ENCODE peak calls at places on chromosome 12, in five cellular contexts. S is NB4; H is stimulated activated CD4-positive, alpha-beta T cell treated with anti-CD3 and anti-CD28 coated beads, Interleukin-15, amount 100 ng/mL, for 1 hour; O is occipital lobe; F is HS-5. B is an unnamed sample.

GRCh38 chr12:118120579-118121363 is 15.2 kb upstream of the PEBP1 start:
- DNase-seq in O (peak), S (peak), F (no peak), H (peak), B (peak)

GRCh38 chr12:47797432-47797831 is 22.3 kb downstream of the HDAC7 start:
- DNase-seq in F (no peak), O (no peak), H (no peak), S (peak), B (no peak)

GRCh38 chr12:39763894-39764176 is 144.2 kb upstream of the ABCD2 start:
- DNase-seq in F (no peak), H (no peak), S (no peak), O (no peak), B (no peak)

GRCh38 chr12:28569698-28570411 is 379.6 kb downstream of the CCDC91 start:
- DNase-seq in S (peak), O (no peak), F (peak), H (no peak), B (no peak)

GRCh38 chr12:53006810-53007742 is 820 bp downstream of the EIF4B start:
- DNase-seq in H (peak), O (peak), S (peak), F (peak), B (peak)

GRCh38 chr12:51811203-51811805 is 37.2 kb downstream of the FIGNL2 start:
- DNase-seq in O (no peak), F (no peak), S (no peak), H (no peak), B (no peak)

GRCh38 chr12:43869184-43869583 is 33.3 kb downstream of the TMEM117 start:
- DNase-seq in F (no peak), S (no peak), O (no peak), H (no peak), B (no peak)

GRCh38 chr12:72684491-72684890 is 412.3 kb downstream of the TRHDE start:
- DNase-seq in O (no peak), F (no peak), S (no peak), H (no peak), B (no peak)

GRCh38 chr12:30908389-30909087 is 18.0 kb upstream of the TSPAN11 start:
- DNase-seq in F (peak), S (no peak), O (no peak), H (no peak), B (no peak)

GRCh38 chr12:20120296-20120695 is 248.0 kb upstream of the PDE3A start:
- DNase-seq in H (no peak), O (no peak), S (no peak), F (no peak), B (no peak)

GRCh38 chr12:60174914-60175313 is 579.1 kb downstream of the SLC16A7 start:
- DNase-seq in F (no peak), S (no peak), O (no peak), H (no peak), B (no peak)